ENCODE peak calls at places on chromosomes 12 and 14, in seven cellular contexts. R, S, Z, F, B, L and M are unnamed samples.

GRCh38 chr12:54420766-54421144 is 1.7 kb upstream of the ITGA5 start:
- DNase-seq in S (no peak), L (no peak), R (no peak), Z (no peak), F (no peak), B (no peak), M (no peak)

GRCh38 chr14:90905531-90905930 is 89.3 kb upstream of the TTC7B start:
- DNase-seq in R (no peak), B (peak; percentile 31), Z (no peak), S (no peak), F (no peak), L (no peak), M (no peak)

GRCh38 chr12:128951448-128951847 is 98.2 kb downstream of the GLT1D1 start:
- DNase-seq in B (no peak), Z (no peak), L (no peak), R (no peak), F (no peak), S (no peak), M (no peak)

GRCh38 chr12:32107376-32108267 is 975 bp downstream of the BICD1 start:
- DNase-seq in L (no peak), Z (peak; percentile 31), B (no peak), F (peak; percentile 16), S (peak; percentile 11), R (peak; percentile 18), M (no peak)

GRCh38 chr14:64948612-64949210 is 6.2 kb upstream of the GPX2 start:
- DNase-seq in F (no peak), R (no peak), L (no peak), Z (no peak), S (peak; percentile 35), B (no peak), M (no peak)

GRCh38 chr12:54678131-54678530 is 30.0 kb upstream of the DCD start:
- DNase-seq in L (no peak), S (no peak), B (no peak), R (no peak), Z (no peak), F (no peak), M (no peak)

GRCh38 chr12:117567644-117568043 is 206.2 kb upstream of the NOS1 start:
- DNase-seq in Z (no peak), S (no peak), F (no peak), L (no peak), B (peak; percentile 38), R (no peak), M (no peak)

GRCh38 chr12:47813491-47814196 is 6.1 kb downstream of the HDAC7 start:
- DNase-seq in Z (no peak), L (no peak), R (peak; percentile 58), S (no peak), B (no peak), F (no peak), M (no peak)

GRCh38 chr14:95065411-95065810 is 91.9 kb downstream of the DICER1 start:
- DNase-seq in F (no peak), R (no peak), Z (no peak), L (no peak), S (no peak), B (no peak), M (no peak)

GRCh38 chr14:89491701-89492381 is 74.8 kb upstream of the FOXN3 start:
- DNase-seq in F (no peak), R (no peak), B (no peak), S (peak; percentile 57), L (no peak), Z (no peak), M (no peak)

GRCh38 chr12:69779928-69780327 is 41.3 kb downstream of the RAB3IP start:
- DNase-seq in R (peak; percentile 35), F (peak; percentile 27), Z (peak; percentile 28), B (no peak), S (no peak), L (peak; percentile 79), M (peak; percentile 56)

GRCh38 chr12:93167841-93168492 is 209.8 kb upstream of the NUDT4 start:
- DNase-seq in Z (no peak), B (peak; percentile 95), S (peak; percentile 20), R (no peak), F (no peak), L (no peak), M (no peak)

GRCh38 chr14:91418387-91419043 is 895 bp upstream of the CCDC88C start:
- DNase-seq in R (peak; percentile 43), F (peak; percentile 42), S (peak; percentile 38), Z (peak; percentile 78), L (peak; percentile 96), B (no peak), M (peak; percentile 83)

GRCh38 chr14:89588016-89588415 is 171.0 kb upstream of the FOXN3 start:
- DNase-seq in Z (no peak), R (no peak), F (no peak), B (no peak), L (no peak), S (no peak), M (no peak)

GRCh38 chr14:65495196-65495595 is 82.7 kb downstream of the FUT8 start:
- DNase-seq in L (no peak), B (no peak), Z (no peak), R (no peak), S (no peak), F (no peak), M (no peak)

GRCh38 chr12:20096430-20096829 is 271.9 kb upstream of the PDE3A start:
- DNase-seq in S (no peak), F (no peak), L (no peak), Z (no peak), R (no peak), B (no peak), M (no peak)

GRCh38 chr12:30752255-30752654 is 2.5 kb downstream of the CAPRIN2 start:
- DNase-seq in B (no peak), Z (no peak), F (no peak), S (no peak), L (no peak), R (no peak), M (no peak)

GRCh38 chr12:62581288-62582064 is 114.8 kb downstream of the MON2 start:
- DNase-seq in R (peak; percentile 15), S (peak; percentile 28), B (no peak), Z (peak; percentile 39), F (peak; percentile 38), L (no peak), M (peak; percentile 69)

GRCh38 chr14:95339301-95339865 is 19.7 kb upstream of the CLMN start:
- DNase-seq in B (no peak), S (peak; percentile 66), F (no peak), R (no peak), L (no peak), Z (no peak), M (peak; percentile 94)

GRCh38 chr12:69688496-69689427 is 10.3 kb downstream of the BEST3 start:
- DNase-seq in L (peak; percentile 58), B (no peak), R (peak; percentile 24), S (peak; percentile 44), F (peak; percentile 80), Z (peak; percentile 23), M (no peak)

GRCh38 chr12:49190317-49190716 is 1.4 kb upstream of the TUBA1A start:
- DNase-seq in F (no peak), L (no peak), R (no peak), B (no peak), S (no peak), Z (peak; percentile 42), M (no peak)

GRCh38 chr12:49189731-49190314 is 943 bp upstream of the TUBA1A start:
- DNase-seq in R (no peak), L (no peak), Z (no peak), S (no peak), F (no peak), B (no peak), M (no peak)

GRCh38 chr12:49187184-49187583 is 1.7 kb downstream of the TUBA1A start:
- DNase-seq in B (no peak), Z (peak; percentile 47), S (no peak), R (no peak), L (no peak), F (no peak), M (no peak)

GRCh38 chr12:49188916-49189367 is at the start of gene TUBA1A:
- DNase-seq in L (peak; percentile 89), B (peak; percentile 75), R (peak; percentile 53), Z (peak; percentile 93), F (peak; percentile 92), S (peak; percentile 45), M (peak; percentile 99)

GRCh38 chr12:49188205-49188915 is 520 bp downstream of the TUBA1A start:
- DNase-seq in F (peak; percentile 56), L (no peak), R (peak; percentile 59), S (peak; percentile 11), B (no peak), Z (peak; percentile 58), M (peak; percentile 48)
- TF ChIP-seq JUND in F (no peak), L (no peak), R (no peak), S (no peak), B (no peak), Z (no peak), M (no peak)

DNA sequence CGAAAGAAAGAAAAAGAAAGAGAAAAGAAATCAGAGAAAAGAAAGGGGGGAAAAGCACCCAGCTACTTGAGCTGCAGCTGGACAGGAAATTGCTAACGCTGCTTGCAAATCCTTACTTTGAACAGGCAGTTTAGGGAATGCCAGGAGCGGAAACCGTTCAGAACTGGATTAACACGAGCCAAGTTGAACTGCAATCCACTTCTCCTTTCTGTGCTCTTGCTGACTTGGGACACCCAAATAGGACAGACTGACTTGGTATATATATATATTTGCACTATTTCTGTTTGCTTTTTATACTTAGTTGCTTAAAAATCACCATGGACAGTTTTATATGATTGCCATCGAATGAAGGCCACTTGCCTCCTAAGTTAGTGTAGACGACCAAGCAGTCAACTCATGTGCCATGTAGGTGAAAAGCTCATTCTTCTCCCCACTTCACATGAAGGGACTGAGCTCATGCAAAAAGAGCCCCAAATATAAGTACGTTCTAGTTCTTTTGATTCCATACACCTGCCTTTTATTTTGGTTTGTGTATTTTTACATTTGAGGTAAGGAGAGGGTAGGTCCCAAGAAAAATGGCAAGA is 5.5 kb downstream of the DUSP6 start:
- DNase-seq in L (no peak), R (no peak), S (peak; percentile 42), Z (no peak), B (no peak), F (peak; percentile 45), M (no peak)
- TF ChIP-seq JUND in L (no peak), R (no peak), S (no peak), Z (no peak), B (no peak), F (no peak), M (no peak)

DNA sequence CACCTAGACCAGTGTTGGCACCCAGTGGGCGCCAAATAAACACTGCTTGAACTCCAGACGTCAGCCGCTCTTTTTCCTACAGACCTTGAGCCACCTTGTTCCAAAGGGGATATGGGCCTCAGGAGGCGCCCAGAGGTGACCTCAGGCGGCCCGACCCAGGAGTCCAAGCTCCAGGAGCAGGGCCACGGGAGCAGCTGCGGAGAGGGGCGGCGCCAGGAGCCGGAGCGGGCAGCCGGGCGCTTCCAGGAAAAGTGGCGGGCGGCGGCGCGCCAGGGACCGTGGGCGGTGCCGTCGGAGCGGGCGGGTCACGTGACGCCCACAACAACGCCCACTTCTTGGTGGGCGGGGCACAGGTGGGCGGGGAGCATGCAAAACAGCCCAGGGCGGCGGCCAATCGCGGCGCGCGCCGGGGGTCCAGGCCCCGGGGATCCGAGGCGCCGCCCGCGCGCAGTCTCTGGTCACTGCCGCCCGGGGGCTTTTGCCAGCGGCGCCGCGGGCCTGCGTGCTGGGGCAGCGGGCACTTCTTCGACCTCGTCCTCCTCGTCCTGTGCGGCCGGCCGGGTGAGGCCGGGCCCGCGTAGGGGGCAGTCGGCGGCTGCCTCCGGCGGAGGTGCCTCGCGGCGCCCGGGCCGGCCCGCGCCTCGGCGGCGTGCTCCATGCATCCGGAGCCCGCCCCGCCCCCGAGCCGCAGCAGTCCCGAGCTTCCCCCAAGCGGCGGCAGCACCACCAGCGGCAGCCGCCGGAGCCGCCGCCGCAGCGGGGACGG is at the start of gene ORAI1:
- DNase-seq in B (peak; percentile 63), S (peak; percentile 81), F (peak; percentile 83), R (peak; percentile 97), L (peak; percentile 98), Z (peak; percentile 99), M (peak; percentile 93)
- TF ChIP-seq JUND in B (no peak), S (no peak), F (no peak), R (no peak), L (no peak), Z (no peak), M (no peak)

GRCh38 chr12:78181544-78182162 is 351.0 kb downstream of the NAV3 start:
- DNase-seq in Z (peak; percentile 1), R (no peak), L (no peak), B (no peak), S (peak; percentile 2), F (no peak), M (peak; percentile 73)
- TF ChIP-seq JUND in Z (no peak), R (no peak), L (no peak), B (no peak), S (no peak), F (no peak), M (no peak)